ENCODE peak calls at places on chromosomes 11 and 22, in eight cellular contexts. H, B, Z, U, K, O, T and V are unnamed samples.

GRCh38 chr11:848380-848931 is 5.8 kb downstream of the TSPAN4 start:
- DNase-seq in Z (no peak), T (no peak), B (no peak), U (no peak), H (no peak), O (no peak), K (no peak), V (no peak)

GRCh38 chr11:112617089-112617407 is 344.2 kb upstream of the NCAM1 start:
- DNase-seq in H (no peak), Z (no peak), O (no peak), T (no peak), U (no peak), B (no peak), K (no peak), V (no peak)

GRCh38 chr11:1303973-1304372 is 5.5 kb downstream of the TOLLIP start:
- DNase-seq in O (no peak), B (no peak), U (no peak), T (no peak), Z (peak; percentile 73), H (no peak), K (no peak), V (no peak)

GRCh38 chr11:12157241-12157661 is 46.9 kb downstream of the MICAL2 start:
- DNase-seq in Z (no peak), K (no peak), T (no peak), O (no peak), H (no peak), B (peak; percentile 84), U (peak; percentile 84), V (no peak)

GRCh38 chr11:6646040-6646439 is 9.6 kb downstream of the DCHS1 start:
- DNase-seq in U (no peak), H (no peak), B (peak; percentile 80), Z (no peak), K (peak; percentile 39), O (no peak), T (peak; percentile 72), V (no peak)

GRCh38 chr11:66429983-66430602 is 8.6 kb downstream of the MRPL11 start:
- DNase-seq in U (no peak), Z (peak; percentile 68), O (peak; percentile 75), B (peak; percentile 67), H (peak; percentile 77), T (peak; percentile 55), K (peak; percentile 41), V (no peak)

GRCh38 chr11:1153105-1153950 is 4.4 kb upstream of the MUC5AC start:
- DNase-seq in O (peak; percentile 88), T (no peak), Z (no peak), B (no peak), K (no peak), H (peak; percentile 19), U (no peak), V (no peak)

GRCh38 chr22:25012743-25013142 is 60.2 kb downstream of the KIAA1671 start:
- DNase-seq in H (no peak), K (no peak), O (no peak), U (no peak), T (no peak), B (no peak), Z (no peak), V (no peak)

GRCh38 chr22:19109198-19110063 is 12.8 kb downstream of the DGCR2 start:
- DNase-seq in B (peak; percentile 64), K (no peak), T (no peak), Z (no peak), O (peak; percentile 22), H (no peak), U (peak; percentile 60), V (no peak)

GRCh38 chr11:69352715-69353325 is 58.9 kb downstream of the MYEOV start:
- DNase-seq in H (no peak), T (peak; percentile 95), Z (no peak), O (peak; percentile 65), B (peak; percentile 99), U (peak; percentile 86), K (peak; percentile 93), V (no peak)

GRCh38 chr22:19657252-19658056 is 56.8 kb upstream of the SEPTIN5 start:
- DNase-seq in K (no peak), O (no peak), H (no peak), U (no peak), Z (no peak), T (no peak), B (no peak), V (no peak)

GRCh38 chr11:2298795-2299747 is 2.6 kb downstream of the C11orf21 start:
- DNase-seq in U (no peak), H (no peak), T (no peak), K (no peak), Z (no peak), B (no peak), O (peak; percentile 59), V (no peak)

GRCh38 chr11:86926975-86927374 is 28.2 kb downstream of the FZD4 start:
- DNase-seq in T (no peak), U (no peak), H (no peak), B (peak; percentile 44), Z (no peak), K (no peak), O (no peak), V (no peak)

GRCh38 chr11:111297696-111298095 is 650 bp upstream of the POU2AF3 start:
- DNase-seq in U (no peak), T (no peak), O (no peak), B (no peak), K (no peak), Z (no peak), H (no peak), V (no peak)

GRCh38 chr11:111301004-111301839 is 2.9 kb downstream of the POU2AF3 start:
- DNase-seq in U (no peak), B (no peak), Z (no peak), T (no peak), O (no peak), K (no peak), H (no peak), V (no peak)

GRCh38 chr11:111298466-111299110 is at the start of gene POU2AF3:
- DNase-seq in U (no peak), H (no peak), O (no peak), T (no peak), B (no peak), Z (peak; percentile 73), K (no peak), V (no peak)

GRCh38 chr11:111300569-111300968 is 2.2 kb downstream of the POU2AF3 start:
- DNase-seq in Z (no peak), O (no peak), B (no peak), T (no peak), U (no peak), H (no peak), K (no peak), V (no peak)

GRCh38 chr11:111299111-111300026 is 1.0 kb downstream of the POU2AF3 start:
- DNase-seq in K (no peak), H (peak; percentile 55), Z (peak; percentile 82), U (no peak), O (peak; percentile 60), T (peak; percentile 11), B (peak; percentile 23), V (no peak)
- H3K4me3 ChIP-seq in K (peak overlapping the region; percentile 59), H (peak overlapping the region; percentile 80), Z (peak overlapping the region; percentile 58), U (peak overlapping the region; percentile 52), O (peak overlapping the region; percentile 96), T (peak overlapping the region; percentile 62), B (peak overlapping the region; percentile 49), V (peak overlapping the region; percentile 25)

GRCh38 chr11:72643547-72643946 is 30.7 kb downstream of the PDE2A start:
- DNase-seq in Z (no peak), U (no peak), K (no peak), T (peak; percentile 18), H (no peak), O (peak; percentile 60), B (no peak), V (no peak)
- H3K4me3 ChIP-seq in Z (no peak overlapping the region), U (no peak overlapping the region), K (no peak overlapping the region), T (no peak overlapping the region), H (peak overlapping the region; percentile 69), O (peak overlapping the region; percentile 68), B (no peak overlapping the region), V (no peak overlapping the region)

GRCh38 chr22:26588749-26589366 is 1.1 kb downstream of the TPST2 start:
- DNase-seq in Z (no peak), H (no peak), B (no peak), U (no peak), K (no peak), T (no peak), O (no peak), V (no peak)

GRCh38 chr22:26586556-26587325 is 3.2 kb downstream of the TPST2 start:
- DNase-seq in H (no peak), K (no peak), Z (no peak), U (no peak), T (no peak), B (no peak), O (no peak), V (no peak)

GRCh38 chr22:26589845-26590524 is at the start of gene TPST2:
- DNase-seq in U (no peak), O (peak; percentile 60), K (no peak), T (peak; percentile 38), B (peak; percentile 65), Z (peak; percentile 82), H (peak; percentile 47), V (no peak)

GRCh38 chr22:26589367-26589844 is 526 bp downstream of the TPST2 start:
- DNase-seq in H (no peak), B (peak; percentile 12), O (peak; percentile 20), U (no peak), T (no peak), Z (no peak), K (no peak), V (no peak)

GRCh38 chr22:26587991-26588613 is 1.8 kb downstream of the TPST2 start:
- DNase-seq in O (no peak), T (peak; percentile 23), U (no peak), B (no peak), K (no peak), Z (no peak), H (no peak), V (no peak)
- H3K4me3 ChIP-seq in O (no peak overlapping the region), T (no peak overlapping the region), U (no peak overlapping the region), B (no peak overlapping the region), K (no peak overlapping the region), Z (no peak overlapping the region), H (no peak overlapping the region), V (no peak overlapping the region)

GRCh38 chr22:50694766-50695420 is 22.3 kb downstream of the SHANK3 start:
- DNase-seq in H (no peak), B (no peak), O (no peak), U (no peak), K (no peak), T (no peak), Z (peak; percentile 9), V (no peak)

GRCh38 chr22:50695421-50696250 is 23.0 kb downstream of the SHANK3 start:
- DNase-seq in T (no peak), U (no peak), H (no peak), B (no peak), Z (peak; percentile 2), K (no peak), O (no peak), V (no peak)

GRCh38 chr22:50693462-50693861 is 20.8 kb downstream of the SHANK3 start:
- DNase-seq in O (no peak), K (no peak), H (no peak), B (no peak), U (no peak), Z (no peak), T (no peak), V (no peak)

GRCh38 chr22:50696251-50696798 is 23.7 kb downstream of the SHANK3 start:
- DNase-seq in O (no peak), K (no peak), H (no peak), Z (peak; percentile 8), U (no peak), B (no peak), T (no peak), V (no peak)

DNA sequence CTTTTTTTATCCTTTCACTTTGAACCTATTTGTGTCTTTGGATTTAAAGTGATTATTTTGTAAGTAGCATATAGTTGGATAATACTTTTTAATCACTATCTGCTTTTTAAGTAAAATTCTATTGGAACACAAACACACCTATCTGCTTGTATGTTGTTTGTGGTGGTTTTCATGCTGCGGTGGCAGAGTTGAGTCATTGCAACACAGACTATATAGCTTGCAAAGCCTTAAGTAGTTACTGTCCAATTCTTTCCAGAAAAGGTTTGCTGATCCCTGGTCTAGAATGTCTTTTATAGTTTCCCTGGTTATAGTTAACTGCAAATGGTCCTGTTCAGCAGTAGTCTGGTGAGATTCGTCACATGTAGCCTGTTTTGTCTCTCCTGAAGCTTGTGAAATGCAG is 21.5 kb downstream of the SHANK3 start:
- DNase-seq in U (no peak), K (no peak), B (peak; percentile 25), T (no peak), H (no peak), O (no peak), Z (no peak), V (no peak)
- H3K4me3 ChIP-seq in U (no peak overlapping the region), K (no peak overlapping the region), B (no peak overlapping the region), T (no peak overlapping the region), H (no peak overlapping the region), O (no peak overlapping the region), Z (no peak overlapping the region), V (no peak overlapping the region)